ENCODE peak calls at places on chromosome 12, in seven cellular contexts. G is mammary epithelial cell, S is choroid plexus epithelial cell, U is uterus, Z is fibroblast of pulmonary artery, W is omental fat pad, M is nephron progenitor cell. Q is an unnamed sample.
A peak's percentile ranks its signal among the peaks of the same experiment; 100 is the strongest.

GRCh38 chr12:132329036-132329738 is at the start of gene GALNT9:
- DNase-seq in Z (peak; percentile 26), W (no peak), M (peak; percentile 90), U (no peak), G (no peak), S (peak; percentile 23), Q (no peak)

GRCh38 chr12:107568718-107569117 is 116.9 kb upstream of the PWP1 start:
- DNase-seq in G (peak; percentile 77), U (no peak), Z (no peak), W (no peak), S (peak; percentile 31), M (no peak), Q (peak; percentile 54)

GRCh38 chr12:38469689-38470088 is 153.1 kb downstream of the ALG10B start:
- DNase-seq in W (no peak), M (no peak), U (no peak), S (no peak), G (no peak), Z (no peak), Q (no peak)

GRCh38 chr12:126998747-126999285 is 1268.2 kb upstream of the TMEM132C start:
- DNase-seq in W (no peak), S (no peak), U (no peak), G (no peak), M (no peak), Z (no peak), Q (no peak)

GRCh38 chr12:85280984-85281946 is 1.2 kb downstream of the ALX1 start:
- DNase-seq in S (peak; percentile 19), G (no peak), W (no peak), Z (peak; percentile 10), M (peak; percentile 4), U (no peak), Q (no peak)

GRCh38 chr12:47124451-47124850 is 44.7 kb upstream of the AMIGO2 start:
- DNase-seq in Z (peak; percentile 74), M (no peak), G (peak; percentile 55), S (peak; percentile 75), W (no peak), U (no peak), Q (peak; percentile 75)

GRCh38 chr12:109097140-109097434 is 310 bp upstream of the UNG start:
- DNase-seq in Z (no peak), S (no peak), W (no peak), G (no peak), U (no peak), M (no peak), Q (no peak)

GRCh38 chr12:54689984-54690383 is 41.8 kb upstream of the DCD start:
- DNase-seq in G (no peak), U (no peak), M (no peak), Z (peak; percentile 3), S (peak; percentile 18), W (no peak), Q (peak; percentile 1)

GRCh38 chr12:93742086-93742934 is 65.1 kb downstream of the CRADD start:
- DNase-seq in Z (peak; percentile 71), S (peak; percentile 68), U (peak; percentile 87), M (peak; percentile 65), W (peak; percentile 47), G (peak; percentile 65), Q (peak; percentile 64)

GRCh38 chr12:72546106-72546505 is 273.9 kb downstream of the TRHDE start:
- DNase-seq in S (peak; percentile 49), G (no peak), U (no peak), Z (no peak), M (no peak), W (no peak), Q (no peak)

GRCh38 chr12:63814146-63814774 is 30.2 kb upstream of the SRGAP1 start:
- DNase-seq in S (peak; percentile 92), U (no peak), M (no peak), Z (no peak), W (no peak), G (no peak), Q (no peak)

DNA sequence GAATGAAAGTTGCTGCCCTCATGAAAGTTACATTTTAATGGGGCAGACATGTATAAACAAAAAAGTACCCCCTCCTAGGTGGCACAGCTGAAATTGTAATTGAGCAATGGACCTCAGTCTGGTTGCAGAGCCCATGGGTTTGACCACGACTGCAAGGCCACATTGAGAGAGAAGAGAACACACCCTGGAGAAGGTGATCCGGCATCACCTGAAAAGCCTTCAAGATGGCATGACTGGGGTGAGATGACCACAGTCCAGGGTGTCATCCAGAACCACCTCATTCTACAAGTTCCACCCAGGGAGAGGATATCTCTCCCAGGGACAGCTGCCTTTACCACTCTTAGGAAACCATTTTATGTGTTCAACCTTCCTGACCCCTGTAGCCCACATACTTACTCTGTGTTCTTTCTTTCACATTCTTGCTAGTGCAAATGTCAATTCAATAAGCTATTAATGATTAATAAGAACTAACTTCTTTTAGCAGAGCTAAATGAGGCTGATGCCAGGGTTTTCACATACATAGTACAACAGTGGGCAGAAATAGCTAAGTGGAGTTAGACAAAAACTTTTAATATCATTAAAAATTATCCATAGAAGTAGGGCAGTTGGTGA is 43.4 kb upstream of the CPM start:
- DNase-seq in S (no peak), M (no peak), U (no peak), W (no peak), Z (no peak), G (no peak), Q (no peak)
- TF ChIP-seq CTCF in S (no peak), M (no peak), U (no peak), W (no peak), Z (no peak), G (no peak), Q (no peak)

DNA sequence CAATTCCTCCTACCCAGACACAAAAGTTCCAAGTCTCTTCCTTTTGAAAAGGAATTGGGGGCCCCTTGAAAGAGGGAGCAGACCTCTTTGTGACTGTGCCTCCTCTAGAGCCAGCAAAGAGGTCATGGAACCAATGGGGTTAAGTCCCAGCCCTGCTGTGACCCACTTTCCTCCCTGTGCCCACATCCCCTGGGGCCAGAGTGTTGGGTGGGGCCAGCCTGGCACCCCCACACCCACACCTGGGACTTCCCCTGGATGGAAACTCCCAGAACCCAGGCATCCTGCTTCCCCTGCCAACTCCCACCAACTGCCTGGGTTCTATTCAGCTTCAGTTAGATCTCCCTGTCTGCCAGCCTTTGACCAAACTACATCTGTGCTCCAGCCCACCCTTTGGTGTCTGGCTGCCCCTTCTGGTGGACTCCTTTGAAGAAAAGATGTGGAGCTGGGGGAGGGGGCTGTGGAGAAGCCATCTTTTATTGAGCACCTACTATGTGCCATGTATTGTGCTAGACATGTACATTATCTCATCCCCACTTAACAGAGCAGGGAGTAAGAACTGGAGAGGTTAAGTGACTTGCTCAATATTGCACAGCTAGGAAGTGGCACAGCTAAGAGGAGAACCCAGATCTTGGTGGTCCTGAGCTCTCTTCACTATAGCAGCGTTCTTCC is 4.6 kb upstream of the RARG start:
- DNase-seq in M (no peak), Z (no peak), W (no peak), S (no peak), U (no peak), G (no peak), Q (no peak)
- TF ChIP-seq CTCF in M (no peak), Z (no peak), W (no peak), S (no peak), U (no peak), G (no peak), Q (no peak)

GRCh38 chr12:29889737-29890136 is 106.0 kb upstream of the TMTC1 start:
- DNase-seq in S (peak; percentile 72), G (peak; percentile 52), U (peak; percentile 18), W (peak; percentile 49), Z (peak; percentile 70), M (peak; percentile 55), Q (peak; percentile 77)
- TF ChIP-seq CTCF in S (peak; percentile 74), G (peak; percentile 82), U (peak; percentile 39), W (no peak), Z (peak; percentile 61), M (peak; percentile 54), Q (peak; percentile 79)

GRCh38 chr12:70292017-70292776 is 49.0 kb downstream of the CNOT2 start:
- DNase-seq in G (no peak), S (no peak), Z (no peak), M (no peak), U (no peak), W (no peak), Q (no peak)
- TF ChIP-seq CTCF in G (no peak), S (no peak), Z (no peak), M (no peak), U (no peak), W (no peak), Q (no peak)

DNA sequence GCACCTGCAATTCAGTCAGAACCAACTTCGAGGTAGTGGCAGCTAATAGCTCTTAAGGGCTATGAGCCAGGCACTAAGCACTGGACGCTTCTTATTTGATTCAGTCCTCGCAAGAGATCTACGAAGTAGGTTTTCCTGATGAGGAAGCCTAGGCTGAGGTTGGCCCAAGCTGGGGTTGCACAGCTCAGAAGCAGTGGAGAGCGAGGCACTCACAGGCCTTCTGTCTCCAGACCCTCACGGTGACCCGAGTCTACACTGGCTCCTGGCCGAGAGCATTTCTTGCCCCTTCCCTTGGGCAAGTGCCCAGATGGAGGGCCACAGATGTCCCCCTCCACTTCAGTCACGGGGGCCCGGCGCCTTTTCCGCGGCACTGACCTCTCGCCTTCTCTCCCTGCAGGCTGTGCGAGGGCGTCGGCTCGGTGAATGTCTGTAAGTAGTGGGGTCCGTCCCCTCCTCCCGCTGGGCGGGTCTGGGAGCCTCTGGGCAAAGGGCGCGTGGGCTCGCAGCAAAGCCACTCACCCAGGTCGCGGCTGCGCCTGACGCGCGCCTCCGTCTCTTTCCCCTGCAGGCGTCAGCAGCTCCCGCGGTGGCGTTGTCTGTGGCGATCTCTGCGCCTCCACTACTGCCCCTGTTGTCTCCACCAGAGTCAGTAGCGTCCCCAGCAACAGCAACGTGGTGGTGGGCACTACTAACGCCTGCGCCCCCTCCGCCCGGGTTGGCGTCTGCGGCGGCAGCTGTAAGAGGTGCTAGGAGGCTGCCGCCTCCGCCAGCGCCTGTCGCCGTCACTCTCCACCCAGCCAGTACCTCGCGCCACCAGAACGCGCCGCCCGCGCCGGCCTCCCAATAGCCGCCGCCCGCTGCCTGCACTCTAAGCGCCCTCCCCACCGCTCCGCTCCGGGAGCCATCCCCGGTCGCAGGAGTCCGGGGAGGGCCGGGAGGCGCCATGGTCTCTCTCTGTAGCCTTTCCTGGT is 13.1 kb downstream of the KRT83 start:
- DNase-seq in M (peak; percentile 87), U (no peak), Z (peak; percentile 23), S (peak; percentile 20), G (peak; percentile 50), W (no peak), Q (no peak)
- TF ChIP-seq CTCF in M (peak; percentile 32), U (no peak), Z (no peak), S (no peak), G (no peak), W (no peak), Q (no peak)

DNA sequence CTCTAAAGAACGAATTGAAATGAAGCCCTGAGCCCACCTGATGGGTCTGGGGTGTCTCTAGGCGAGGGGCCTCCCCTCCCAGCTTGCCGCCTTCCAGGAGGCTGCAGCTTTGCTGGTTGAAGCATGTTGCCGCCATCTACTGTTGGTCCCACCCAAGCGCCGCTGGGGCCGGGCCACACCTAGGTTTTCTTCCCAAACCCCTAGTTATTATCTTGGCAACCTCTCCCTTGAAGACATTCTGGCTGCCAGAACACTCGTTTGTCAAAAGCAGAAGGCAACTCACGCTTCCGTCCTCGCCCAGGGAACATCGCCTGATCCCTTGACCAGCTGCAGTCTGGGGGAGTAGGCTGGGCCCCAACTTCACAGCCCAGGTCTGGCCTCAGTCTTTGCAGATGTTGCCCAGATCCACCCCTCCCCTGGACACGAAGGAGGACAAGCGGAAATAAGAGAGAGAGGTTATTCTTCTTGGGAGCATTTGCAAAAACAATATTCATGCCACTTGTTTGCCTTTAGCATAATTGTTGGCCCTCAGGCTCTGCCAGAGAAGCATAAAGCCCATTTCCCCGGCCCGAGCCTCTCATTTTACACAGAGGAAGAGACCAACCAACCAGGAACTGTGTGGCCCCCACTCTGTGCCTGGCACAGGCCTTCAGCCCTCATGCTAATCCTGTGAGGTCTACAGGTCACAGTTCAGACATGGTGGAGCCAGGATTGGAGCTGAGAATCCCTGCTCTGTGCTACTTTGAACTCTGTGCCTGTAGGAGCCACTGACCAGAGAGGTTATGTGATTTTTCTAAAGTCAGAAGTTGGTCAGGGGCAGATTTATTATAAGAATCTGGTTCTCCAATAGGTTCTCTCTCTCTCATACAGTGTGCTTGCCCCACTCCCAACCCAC is 6.7 kb downstream of the EMP1 start:
- DNase-seq in Z (peak; percentile 64), S (peak; percentile 31), U (peak; percentile 72), G (no peak), M (no peak), W (no peak), Q (peak; percentile 87)
- TF ChIP-seq CTCF in Z (peak; percentile 27), S (peak; percentile 42), U (no peak), G (no peak), M (no peak), W (no peak), Q (peak; percentile 39)

Q was measured in fibroblast of mammary gland.